ENCODE peak calls at places on chromosomes 5 and 9, in six cellular contexts. R is A549, V is Calu3, F is RWPE1, J is natural killer cell, D is astrocyte of the spinal cord. K is an unnamed sample.

GRCh38 chr9:137161558-137162483 is 8.0 kb downstream of the LRRC26 start:
- DNase-seq in R (peak), V (no peak), F (no peak), J (no peak), D (no peak), K (no peak)

GRCh38 chr5:89372176-89372575 is 489.2 kb upstream of the MEF2C start:
- DNase-seq in R (no peak), V (no peak), F (no peak), J (no peak), D (peak), K (no peak)

GRCh38 chr5:158364367-158364766 is 505.4 kb upstream of the CLINT1 start:
- DNase-seq in R (no peak), V (no peak), F (peak), J (no peak), D (no peak), K (peak)

GRCh38 chr9:123225374-123225813 is 43.0 kb downstream of the STRBP start:
- DNase-seq in R (peak), V (peak), F (peak), J (no peak), D (peak), K (peak)

GRCh38 chr5:109412981-109413402 is 3.2 kb upstream of the PJA2 start:
- DNase-seq in R (no peak), V (no peak), F (no peak), J (no peak), D (no peak), K (no peak)

GRCh38 chr5:152246401-152246800 is 158.7 kb downstream of the NMUR2 start:
- DNase-seq in R (peak), V (peak), F (peak), J (no peak), D (peak), K (peak)

GRCh38 chr9:133601746-133602145 is 7.4 kb downstream of the FAM163B start:
- DNase-seq in R (no peak), V (no peak), F (no peak), J (no peak), D (no peak), K (no peak)

GRCh38 chr5:143605403-143606005 is 202.0 kb upstream of the NR3C1 start:
- DNase-seq in R (no peak), V (no peak), F (no peak), J (no peak), D (no peak), K (no peak)

GRCh38 chr9:26955222-26955903 is 849 bp upstream of the IFT74 start:
- DNase-seq in R (no peak), V (no peak), F (no peak), J (no peak), D (no peak), K (no peak)

GRCh38 chr5:132822650-132823480 is 7.6 kb downstream of the SHROOM1 start:
- DNase-seq in R (no peak), V (no peak), F (no peak), J (no peak), D (peak), K (no peak)

GRCh38 chr5:71836084-71836483 is 117.0 kb downstream of the CARTPT start:
- DNase-seq in R (peak), V (no peak), F (peak), J (no peak), D (peak), K (peak)

GRCh38 chr9:137406876-137407589 is 15.9 kb downstream of the EXD3 start:
- DNase-seq in R (peak), V (peak), F (peak), J (peak), D (peak), K (peak)

GRCh38 chr5:126370796-126371718 is 52.2 kb upstream of the GRAMD2B start:
- DNase-seq in R (peak), V (peak), F (peak), J (no peak), D (peak), K (peak)

GRCh38 chr5:135829681-135830383 is 4.6 kb upstream of the SLC25A48 start:
- DNase-seq in R (peak), V (peak), F (peak), J (no peak), D (peak), K (peak)

GRCh38 chr9:87678650-87679355 is 47.1 kb upstream of the CTSL start:
- DNase-seq in R (peak), V (peak), F (peak), J (no peak), D (peak), K (peak)

GRCh38 chr9:935348-935965 is 41.0 kb upstream of the DMRT3 start:
- DNase-seq in R (no peak), V (no peak), F (peak), J (no peak), D (no peak), K (peak)

GRCh38 chr5:127650649-127651048 is 1.8 kb downstream of the CTXN3 start:
- DNase-seq in R (no peak), V (no peak), F (peak), J (no peak), D (peak), K (peak)

GRCh38 chr5:10091701-10092100 is 158.0 kb downstream of the ATPSCKMT start:
- DNase-seq in R (no peak), V (no peak), F (no peak), J (no peak), D (no peak), K (no peak)

GRCh38 chr5:134458234-134458633 is 46.6 kb upstream of the CDKN2AIPNL start:
- DNase-seq in R (no peak), V (no peak), F (no peak), J (no peak), D (peak), K (peak)

GRCh38 chr5:171589461-171589860 is 170.0 kb downstream of the FGF18 start:
- DNase-seq in R (no peak), V (no peak), F (no peak), J (no peak), D (no peak), K (no peak)

GRCh38 chr5:134794136-134794535 is 35.6 kb downstream of the DDX46 start:
- DNase-seq in R (no peak), V (no peak), F (no peak), J (no peak), D (no peak), K (no peak)

GRCh38 chr9:116000748-116001329 is 152.8 kb upstream of the PAPPA start:
- DNase-seq in R (peak), V (peak), F (no peak), J (no peak), D (no peak), K (peak)

GRCh38 chr9:137025120-137025966 is 2.7 kb downstream of the ABCA2 start:
- DNase-seq in R (no peak), V (peak), F (peak), J (no peak), D (no peak), K (no peak)

GRCh38 chr5:177493795-177494355 is 3.5 kb downstream of the PDLIM7 start:
- DNase-seq in R (no peak), V (no peak), F (no peak), J (no peak), D (no peak), K (no peak)

GRCh38 chr5:177492841-177493240 is 4.6 kb downstream of the PDLIM7 start:
- DNase-seq in R (no peak), V (no peak), F (no peak), J (no peak), D (no peak), K (no peak)

GRCh38 chr5:177496111-177497010 is 1.0 kb downstream of the PDLIM7 start:
- DNase-seq in R (peak), V (peak), F (peak), J (no peak), D (peak), K (peak)

GRCh38 chr5:177495243-177496060 is 2.0 kb downstream of the PDLIM7 start:
- DNase-seq in R (peak), V (peak), F (no peak), J (no peak), D (peak), K (no peak)

DNA sequence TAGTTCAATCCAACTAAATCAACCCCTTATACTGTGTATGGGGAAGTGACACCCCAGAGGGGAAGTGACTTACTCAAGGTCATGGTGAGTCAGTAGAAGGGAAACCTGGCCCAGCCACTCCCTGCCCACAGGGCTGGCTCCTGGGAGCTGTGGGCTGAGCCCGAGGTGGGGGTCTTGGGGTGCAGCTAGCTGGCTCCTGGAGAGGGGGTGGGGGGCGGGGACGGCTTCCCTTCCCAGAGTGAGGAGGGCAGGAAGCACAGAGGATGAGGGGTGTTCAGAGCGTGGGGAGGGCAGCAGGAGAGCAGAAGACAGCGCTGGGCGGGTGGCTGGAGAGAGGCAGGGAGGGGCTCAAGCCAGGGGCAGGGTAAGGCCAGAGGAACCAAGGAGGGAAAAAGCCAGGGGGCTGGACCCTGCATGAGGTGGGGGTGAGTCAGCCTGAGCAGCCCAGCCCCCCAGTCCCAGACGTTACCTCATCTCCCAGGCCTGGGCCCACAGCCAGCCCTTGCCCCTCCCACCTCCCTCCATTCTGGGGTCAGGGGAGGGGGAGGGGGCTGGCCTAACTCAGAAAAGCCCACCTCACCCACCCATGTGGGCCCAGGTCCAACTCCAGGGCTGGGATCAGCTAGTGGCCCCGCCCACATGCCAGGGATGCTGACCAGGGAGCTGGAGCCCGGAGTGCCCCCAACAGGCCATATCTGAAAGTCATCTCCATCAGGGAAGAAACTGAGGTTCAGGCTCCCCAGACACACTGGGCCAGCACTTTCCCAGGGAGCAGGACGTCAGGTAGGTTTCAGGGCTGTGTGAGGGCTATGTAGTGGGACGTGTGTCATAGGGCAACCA is 2.8 kb downstream of the PDLIM7 start:
- DNase-seq in R (peak), V (peak), F (peak), J (no peak), D (peak), K (peak)
- TF ChIP-seq CTCF in R (peak), V (peak), F (no peak), J (no peak), D (peak), K (peak)

DNA sequence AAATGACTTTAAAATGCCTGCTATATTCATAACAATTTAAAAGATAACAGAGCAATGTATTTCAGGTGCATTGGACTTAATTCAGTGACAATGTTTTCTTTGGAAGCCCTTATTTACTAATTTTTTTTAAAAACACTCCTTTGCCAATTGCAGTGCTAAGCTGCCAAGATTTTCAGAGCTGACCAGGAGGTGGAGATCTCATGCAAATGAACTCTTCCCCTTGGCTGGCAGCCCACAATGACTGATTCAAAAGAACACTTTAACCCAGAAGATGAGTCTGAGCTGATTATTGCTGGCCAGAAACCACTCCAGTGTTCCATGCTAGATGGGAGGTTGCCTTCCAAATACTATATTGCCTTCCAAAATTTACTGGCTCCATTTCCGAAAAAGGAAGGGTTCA is 128.3 kb upstream of the CCNH start:
- DNase-seq in R (peak), V (peak), F (peak), J (no peak), D (peak), K (peak)
- TF ChIP-seq CTCF in R (no peak), V (no peak), F (no peak), J (no peak), D (peak), K (no peak)

GRCh38 chr5:150484964-150485769 is 22.8 kb upstream of the NDST1 start:
- DNase-seq in R (no peak), V (no peak), F (no peak), J (no peak), D (no peak), K (no peak)

GRCh38 chr5:150488519-150489357 is 19.2 kb upstream of the NDST1 start:
- DNase-seq in R (no peak), V (no peak), F (no peak), J (no peak), D (peak), K (peak)

GRCh38 chr5:150485770-150486401 is 22.0 kb upstream of the NDST1 start:
- DNase-seq in R (peak), V (peak), F (peak), J (no peak), D (no peak), K (peak)

GRCh38 chr5:150487199-150488061 is 20.5 kb upstream of the NDST1 start:
- DNase-seq in R (peak), V (no peak), F (peak), J (no peak), D (no peak), K (peak)

GRCh38 chr5:150486402-150487198 is 21.3 kb upstream of the NDST1 start:
- DNase-seq in R (peak), V (peak), F (peak), J (peak), D (peak), K (peak)
- TF ChIP-seq CTCF in R (no peak), V (no peak), F (no peak), J (no peak), D (no peak), K (peak)

DNA sequence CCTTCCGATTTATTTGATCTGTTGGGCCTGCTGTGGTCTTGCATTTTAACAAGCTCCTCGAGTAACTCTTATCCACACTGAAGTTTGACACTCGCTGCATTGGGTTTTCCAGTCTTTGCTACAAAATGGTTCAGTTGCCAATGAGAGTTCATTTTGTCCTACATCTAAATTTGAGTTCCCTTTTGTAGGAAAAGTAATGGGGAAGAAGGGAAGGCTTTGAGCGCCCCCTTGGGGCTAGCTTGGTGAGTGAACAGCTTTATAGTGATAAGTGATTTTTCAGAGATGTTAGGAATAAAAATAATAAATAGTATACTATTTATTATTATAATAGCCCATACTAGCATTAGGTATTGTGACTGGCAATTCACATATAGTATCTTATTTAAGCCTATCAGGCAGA is 89.9 kb upstream of the GNAQ start:
- DNase-seq in R (peak), V (peak), F (peak), J (peak), D (peak), K (peak)
- TF ChIP-seq CTCF in R (peak), V (no peak), F (peak), J (peak), D (peak), K (peak)

DNA sequence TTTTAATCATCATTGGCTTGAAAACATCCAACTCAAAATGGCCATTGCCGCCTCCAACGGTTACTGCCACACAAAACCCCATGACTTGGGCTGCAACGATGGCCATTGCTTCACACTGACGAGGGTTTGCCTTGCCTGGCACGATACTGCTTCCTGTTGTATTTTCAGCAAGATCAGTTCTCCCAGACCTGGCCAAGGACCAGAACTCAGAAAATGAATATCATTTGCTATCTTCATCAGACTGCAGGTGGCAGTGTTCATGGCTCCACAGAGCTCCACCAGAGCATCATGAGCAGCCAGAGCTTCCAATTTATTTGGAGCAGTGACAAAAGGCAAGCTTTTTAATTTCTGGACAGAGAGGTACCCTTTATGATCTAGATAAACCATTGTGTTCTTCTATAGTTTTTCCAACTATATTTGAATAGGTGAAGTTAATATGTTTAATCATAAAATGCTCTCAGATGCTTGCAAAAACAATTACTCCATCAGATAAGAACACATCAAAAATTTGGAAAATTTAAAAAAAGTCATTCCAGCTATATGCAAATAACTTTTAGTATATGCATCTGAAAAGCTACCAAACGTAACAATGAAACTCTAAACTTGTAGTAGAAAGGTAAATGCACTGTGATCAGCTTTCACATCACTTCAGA is 10.4 kb downstream of the AMACR start:
- DNase-seq in R (peak), V (peak), F (peak), J (no peak), D (peak), K (peak)
- TF ChIP-seq CTCF in R (peak), V (peak), F (peak), J (peak), D (peak), K (peak)

GRCh38 chr9:127634698-127635097 is 22.6 kb downstream of the STXBP1 start:
- DNase-seq in R (peak), V (no peak), F (no peak), J (no peak), D (no peak), K (peak)
- TF ChIP-seq CTCF in R (no peak), V (no peak), F (no peak), J (no peak), D (no peak), K (no peak)

GRCh38 chr9:89319015-89319905 is 960 bp downstream of the SECISBP2 start:
- DNase-seq in R (no peak), V (no peak), F (no peak), J (no peak), D (no peak), K (peak)
- TF ChIP-seq CTCF in R (peak), V (peak), F (peak), J (peak), D (no peak), K (peak)

GRCh38 chr5:53113947-53114346 is 4.4 kb upstream of the MOCS2 start:
- DNase-seq in R (no peak), V (no peak), F (no peak), J (no peak), D (no peak), K (no peak)
- TF ChIP-seq CTCF in R (no peak), V (no peak), F (no peak), J (no peak), D (no peak), K (no peak)

GRCh38 chr5:16791036-16791705 is 144.9 kb downstream of the MYO10 start:
- DNase-seq in R (peak), V (peak), F (peak), J (no peak), D (peak), K (peak)
- TF ChIP-seq CTCF in R (peak), V (peak), F (peak), J (peak), D (peak), K (peak)

DNA sequence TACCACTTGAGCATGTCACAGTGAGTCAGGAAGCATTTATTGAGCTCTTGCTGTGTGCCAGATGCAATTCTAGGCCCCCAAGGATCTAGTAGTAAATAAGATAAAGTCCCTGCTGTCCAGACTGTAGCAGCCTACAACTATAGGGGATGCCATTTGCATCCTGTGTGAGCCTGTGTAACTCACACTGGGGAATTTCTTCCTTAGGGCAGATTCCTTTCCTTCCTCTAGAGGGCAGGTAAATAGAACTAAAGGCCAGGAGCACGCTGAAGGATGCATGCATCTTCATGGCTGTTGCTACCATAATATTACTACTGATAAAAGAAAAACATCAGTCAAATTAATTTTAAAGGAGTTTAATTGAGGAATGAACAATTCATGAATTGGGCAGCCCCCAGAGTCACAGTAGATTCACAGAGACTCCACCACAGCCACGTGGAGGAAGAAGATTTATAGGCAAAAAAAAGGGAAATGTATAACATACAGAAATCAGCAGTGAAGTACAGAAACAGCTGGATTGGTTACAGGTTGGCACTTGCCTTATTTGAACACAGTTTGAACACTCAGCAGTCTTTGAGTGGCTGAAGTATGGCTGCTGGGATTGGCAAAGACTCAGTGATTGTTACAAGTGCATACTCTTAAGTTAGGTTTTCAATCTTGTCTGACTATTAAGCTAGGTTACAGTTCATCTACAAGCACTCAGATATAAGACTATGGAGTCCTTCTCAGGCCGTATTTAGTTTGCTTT is 98.9 kb downstream of the ACTL7B start:
- DNase-seq in R (no peak), V (no peak), F (peak), J (no peak), D (no peak), K (peak)
- TF ChIP-seq CTCF in R (peak), V (peak), F (no peak), J (no peak), D (peak), K (peak)